ENCODE peak calls at places on chromosomes 2 and 18, in six cellular contexts. I is HCT116, T is tibial nerve, C is stomach, Z is gastrocnemius medialis, V is brain microvascular endothelial cell. N is an unnamed sample.

GRCh38 chr18:5424903-5425302 is 118.9 kb downstream of the EPB41L3 start:
- DNase-seq in C (no peak), T (no peak), I (no peak), Z (no peak), V (peak; percentile 39), N (no peak)

GRCh38 chr2:199302851-199303250 is 154.9 kb downstream of the SATB2 start:
- DNase-seq in V (peak; percentile 33), I (no peak), T (no peak), C (no peak), Z (no peak), N (no peak)

GRCh38 chr2:38486213-38487026 is 109.3 kb upstream of the ATL2 start:
- DNase-seq in T (no peak), V (no peak), Z (no peak), I (no peak), C (no peak), N (no peak)

GRCh38 chr18:14936313-14936712 is 188.3 kb downstream of the ANKRD30B start:
- DNase-seq in I (no peak), V (no peak), T (no peak), Z (no peak), C (no peak), N (no peak)

GRCh38 chr2:204897561-204897960 is 352.3 kb downstream of the PARD3B start:
- DNase-seq in T (no peak), Z (no peak), V (no peak), I (no peak), C (no peak), N (no peak)

GRCh38 chr2:216257089-216257488 is 115.2 kb downstream of the MARCHF4 start:
- DNase-seq in V (no peak), I (no peak), C (no peak), T (no peak), Z (no peak), N (no peak)

GRCh38 chr2:12719400-12720104 is 2.8 kb downstream of the TRIB2 start:
- DNase-seq in C (no peak), I (no peak), T (no peak), Z (no peak), V (no peak), N (no peak)

GRCh38 chr2:157307021-157307420 is 18.6 kb downstream of the ERMN start:
- DNase-seq in Z (no peak), T (no peak), C (no peak), I (no peak), V (no peak), N (no peak)

GRCh38 chr2:6917071-6917760 is at the start of gene RNF144A:
- DNase-seq in I (no peak), C (peak; percentile 64), T (peak; percentile 43), V (no peak), Z (no peak), N (peak; percentile 69)

GRCh38 chr2:218999881-219000568 is 6.8 kb upstream of the CRYBA2 start:
- DNase-seq in T (no peak), V (no peak), Z (no peak), C (no peak), I (no peak), N (no peak)

GRCh38 chr2:218431878-218432277 is 13.0 kb downstream of the VIL1 start:
- DNase-seq in C (no peak), Z (no peak), T (no peak), V (no peak), I (no peak), N (no peak)

GRCh38 chr18:5451871-5452270 is 91.9 kb downstream of the EPB41L3 start:
- DNase-seq in Z (no peak), I (no peak), C (no peak), V (no peak), T (no peak), N (no peak)

GRCh38 chr18:23226930-23227728 is 91.8 kb downstream of the CABLES1 start:
- DNase-seq in Z (no peak), I (no peak), T (peak; percentile 33), V (peak; percentile 84), C (no peak), N (no peak)

GRCh38 chr2:53826587-53827397 is 33.0 kb downstream of the GPR75 start:
- DNase-seq in C (no peak), I (no peak), V (no peak), Z (peak; percentile 33), T (peak; percentile 67), N (no peak)

GRCh38 chr2:43131890-43132522 is 94.4 kb downstream of the ZFP36L2 start:
- DNase-seq in C (no peak), T (no peak), Z (no peak), I (no peak), V (no peak), N (no peak)

GRCh38 chr2:48941908-48942307 is 186.4 kb upstream of the LHCGR start:
- DNase-seq in V (no peak), T (no peak), I (no peak), Z (no peak), C (no peak), N (no peak)

GRCh38 chr2:36975306-36975705 is 9.0 kb upstream of the STRN start:
- DNase-seq in Z (no peak), I (no peak), T (no peak), V (no peak), C (no peak), N (no peak)

GRCh38 chr2:133836691-133837090 is 268.4 kb upstream of the NCKAP5 start:
- DNase-seq in Z (no peak), T (no peak), C (no peak), I (no peak), V (no peak), N (no peak)

GRCh38 chr2:232999354-232999753 is 13.7 kb downstream of the NGEF start:
- DNase-seq in T (no peak), Z (no peak), V (no peak), I (no peak), C (no peak), N (no peak)

GRCh38 chr2:102155703-102156515 is 13.4 kb downstream of the IL1R1 start:
- DNase-seq in Z (peak; percentile 61), T (peak; percentile 61), I (no peak), V (no peak), C (peak; percentile 60), N (no peak)

GRCh38 chr2:207142461-207142860 is 23.3 kb downstream of the KLF7 start:
- DNase-seq in T (no peak), V (no peak), I (no peak), Z (no peak), C (no peak), N (no peak)
- TF ChIP-seq CTCF in T (no peak), V (peak; percentile 22), I (no peak), Z (no peak), C (no peak), N (no peak)

DNA sequence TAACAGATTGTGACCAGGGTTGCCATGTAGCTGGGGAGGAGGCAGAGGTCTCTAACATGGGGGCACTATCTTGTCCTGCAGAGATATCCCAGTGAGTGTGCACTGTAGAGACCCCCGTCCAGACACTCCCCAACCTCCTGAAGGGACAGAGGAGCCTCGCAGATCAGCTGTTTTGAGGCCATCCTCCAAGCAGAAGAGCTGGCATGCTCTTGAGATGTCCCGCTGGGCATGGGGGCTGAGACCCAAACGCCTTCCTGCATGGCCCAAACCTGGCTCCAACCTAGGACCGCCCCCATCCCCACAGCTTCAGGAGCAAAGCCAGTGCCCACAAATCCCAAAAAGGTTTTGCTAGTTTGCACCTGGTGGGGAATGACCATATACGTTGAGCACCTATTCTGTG is 2.7 kb upstream of the SLC66A3 start:
- DNase-seq in C (no peak), Z (no peak), V (no peak), I (no peak), T (no peak), N (no peak)
- H3K27ac ChIP-seq in C (no peak overlapping the region), Z (no peak overlapping the region), V (no peak overlapping the region), I (no peak overlapping the region), T (no peak overlapping the region), N (no peak overlapping the region)

DNA sequence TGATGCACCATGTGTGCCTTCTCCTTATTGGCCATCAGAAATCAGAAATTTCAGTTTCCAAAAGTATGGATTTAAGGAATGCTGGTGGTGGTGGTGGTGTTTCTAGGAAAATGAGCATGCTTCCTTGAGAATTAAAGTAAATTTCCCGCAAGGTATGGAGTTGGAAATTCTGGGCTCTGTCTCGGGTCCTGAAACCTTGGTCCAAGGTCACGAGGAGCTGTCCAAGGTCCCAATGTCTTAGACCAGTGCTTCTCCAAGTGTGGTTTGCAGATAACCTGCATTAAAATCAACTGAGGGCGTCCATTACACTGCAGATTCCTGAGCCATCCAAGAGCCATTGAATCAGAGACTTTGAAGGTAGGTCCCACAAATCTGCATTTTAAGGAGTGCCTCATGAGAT is 210.9 kb upstream of the PKDCC start:
- DNase-seq in Z (no peak), C (peak; percentile 45), I (peak; percentile 7), V (peak; percentile 34), T (no peak), N (no peak)
- H3K27me3 ChIP-seq in Z (no peaks in the 10 kb centered on the region), C (peaks cover 11% of the 10 kb centered on the region), I (peaks cover 20% of the 10 kb centered on the region), V (no peaks in the 10 kb centered on the region), T (peaks cover 5% of the 10 kb centered on the region), N (peaks cover 22% of the 10 kb centered on the region)

GRCh38 chr2:235807347-235807746 is 313.5 kb downstream of the AGAP1 start:
- DNase-seq in C (no peak), V (no peak), T (no peak), Z (no peak), I (no peak), N (no peak)

GRCh38 chr2:235802542-235802941 is 308.7 kb downstream of the AGAP1 start:
- DNase-seq in Z (no peak), V (no peak), T (no peak), C (no peak), I (no peak), N (no peak)

GRCh38 chr2:235804676-235805075 is 310.8 kb downstream of the AGAP1 start:
- DNase-seq in I (no peak), C (no peak), V (no peak), T (no peak), Z (no peak), N (no peak)

GRCh38 chr2:235799281-235799680 is 305.4 kb downstream of the AGAP1 start:
- DNase-seq in C (no peak), V (no peak), I (no peak), T (no peak), Z (no peak), N (no peak)

DNA sequence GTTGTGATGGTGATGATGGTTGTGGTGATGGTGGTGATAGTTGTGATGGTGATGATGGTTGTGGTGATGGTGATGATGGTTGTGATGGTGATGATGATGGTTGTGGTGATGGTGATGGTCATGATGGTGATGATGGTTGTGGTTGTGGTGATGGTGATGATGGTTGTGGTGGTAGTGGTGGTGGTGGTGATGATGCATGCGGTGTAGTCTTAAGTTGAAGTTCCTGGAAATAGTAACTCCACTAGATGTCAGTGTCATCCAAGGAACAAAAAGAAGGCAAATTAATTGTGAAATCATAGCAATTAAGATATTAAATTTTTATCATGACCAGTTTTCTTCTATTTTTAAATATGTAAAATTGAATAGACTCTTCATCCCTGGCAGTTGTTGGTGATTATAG is 309.2 kb downstream of the AGAP1 start:
- DNase-seq in T (no peak), C (no peak), V (peak; percentile 7), Z (no peak), I (no peak), N (no peak)
- TF ChIP-seq CTCF in T (no peak), C (no peak), V (peak; percentile 23), Z (no peak), I (no peak), N (no peak)

DNA sequence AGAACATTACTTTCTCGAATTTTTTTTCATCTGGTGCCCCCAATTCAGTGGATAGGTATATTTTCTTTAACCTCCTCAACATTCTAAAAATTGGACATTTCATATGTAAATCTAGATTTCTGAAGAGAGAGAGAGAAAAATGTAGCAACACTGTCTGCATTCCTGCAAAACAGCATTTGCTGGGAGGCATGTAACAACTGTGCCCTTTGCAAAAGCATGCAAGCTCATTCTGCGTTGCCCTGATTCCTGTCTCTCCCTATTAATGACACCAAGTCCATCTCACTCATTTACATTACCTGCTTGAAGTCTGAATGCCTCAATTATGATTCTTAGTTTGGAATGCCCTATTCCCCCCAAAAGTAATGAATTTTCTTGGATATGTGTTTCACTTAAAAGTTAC is 79.8 kb upstream of the BARD1 start:
- DNase-seq in I (no peak), V (no peak), C (no peak), Z (no peak), T (no peak), N (no peak)
- H3K27ac ChIP-seq in I (no peak overlapping the region), V (no peak overlapping the region), C (no peak overlapping the region), Z (no peak overlapping the region), T (no peak overlapping the region), N (no peak overlapping the region)

N was measured in CD4-positive, alpha-beta T cell.